ENCODE peak calls at places on chromosomes 7 and 10, in eight cellular contexts. I, C, S, X, B, N, H and O are unnamed samples.

GRCh38 chr7:19747740-19748339 is 25.6 kb downstream of the TMEM196 start:
- DNase-seq in I (peak; percentile 40), C (no peak), S (peak; percentile 39), X (peak; percentile 52), B (no peak), N (no peak), H (no peak), O (no peak)

GRCh38 chr7:46932656-46933424 is 649.1 kb downstream of the TNS3 start:
- DNase-seq in I (no peak), C (no peak), S (peak; percentile 41), X (no peak), B (no peak), N (peak; percentile 94), H (no peak), O (no peak)

GRCh38 chr7:39588401-39588800 is 22.2 kb downstream of the YAE1 start:
- DNase-seq in I (no peak), C (no peak), S (no peak), X (no peak), B (no peak), N (no peak), H (no peak), O (no peak)

GRCh38 chr7:114279901-114280300 is 134.7 kb upstream of the FOXP2 start:
- DNase-seq in I (no peak), C (no peak), S (no peak), X (no peak), B (no peak), N (no peak), H (no peak), O (no peak)

GRCh38 chr7:52257890-52258289 is 777.5 kb upstream of the POM121L12 start:
- DNase-seq in I (no peak), C (no peak), S (no peak), X (peak; percentile 46), B (no peak), N (no peak), H (no peak), O (no peak)

GRCh38 chr7:2851499-2851898 is 7.4 kb upstream of the GNA12 start:
- DNase-seq in I (peak; percentile 60), C (no peak), S (no peak), X (no peak), B (no peak), N (no peak), H (no peak), O (no peak)

GRCh38 chr7:121385800-121386179 is 10.3 kb downstream of the FAM3C start:
- DNase-seq in I (peak; percentile 41), C (no peak), S (no peak), X (peak; percentile 34), B (peak; percentile 3), N (peak; percentile 5), H (no peak), O (no peak)

GRCh38 chr7:33893377-33893776 is 12.0 kb upstream of the BMPER start:
- DNase-seq in I (no peak), C (no peak), S (peak; percentile 47), X (no peak), B (no peak), N (no peak), H (no peak), O (no peak)

GRCh38 chr7:43700059-43700501 is 29.2 kb downstream of the COA1 start:
- DNase-seq in I (no peak), C (no peak), S (no peak), X (peak; percentile 50), B (peak; percentile 63), N (peak; percentile 40), H (no peak), O (no peak)

GRCh38 chr7:35906191-35906908 is 105.5 kb downstream of the SEPTIN7 start:
- DNase-seq in I (peak; percentile 52), C (no peak), S (peak; percentile 82), X (peak; percentile 86), B (peak; percentile 67), N (peak; percentile 34), H (no peak), O (no peak)

GRCh38 chr10:99777918-99778716 is 4.3 kb upstream of the ABCC2 start:
- DNase-seq in I (no peak), C (no peak), S (no peak), X (no peak), B (no peak), N (no peak), H (no peak), O (no peak)

GRCh38 chr7:105931179-105931578 is 31.9 kb upstream of the CDHR3 start:
- DNase-seq in I (no peak), C (no peak), S (no peak), X (no peak), B (no peak), N (no peak), H (no peak), O (no peak)